ENCODE peak calls at places on chromosome 13, in seven cellular contexts. I is adrenal gland, E is NCI-H1105, Q is AG09319, G is mucosa of descending colon, S is iPS-NIHi11, B is EH. D is an unnamed sample.

GRCh38 chr13:94950303-94950702 is 238.0 kb upstream of the SOX21 start:
- DNase-seq in I (no peak), E (no peak), Q (no peak), G (no peak), S (peak), B (peak), D (peak)

GRCh38 chr13:112445411-112446271 is 69.5 kb downstream of the SPACA7 start:
- DNase-seq in I (no peak), E (no peak), Q (no peak), G (no peak), S (no peak), B (no peak), D (no peak)

GRCh38 chr13:26050568-26051230 is 1.1 kb downstream of the SHISA2 start:
- DNase-seq in I (no peak), E (no peak), Q (no peak), G (no peak), S (peak), B (no peak), D (peak)

GRCh38 chr13:45781553-45782326 is 69.8 kb downstream of the SIAH3 start:
- DNase-seq in I (peak), E (peak), Q (no peak), G (peak), S (peak), B (peak), D (no peak)

GRCh38 chr13:72716776-72717175 is 10.7 kb downstream of the MZT1 start:
- DNase-seq in I (no peak), E (no peak), Q (no peak), G (no peak), S (no peak), B (no peak), D (no peak)

GRCh38 chr13:91397595-91397994 is 826 bp upstream of the GPC5 start:
- DNase-seq in I (no peak), E (no peak), Q (no peak), G (no peak), S (no peak), B (no peak), D (no peak)

GRCh38 chr13:85373322-85373721 is 425.9 kb downstream of the SLITRK6 start:
- DNase-seq in I (no peak), E (no peak), Q (no peak), G (no peak), S (no peak), B (no peak), D (no peak)

GRCh38 chr13:95295026-95295425 is 6.2 kb downstream of the ABCC4 start:
- DNase-seq in I (no peak), E (no peak), Q (no peak), G (no peak), S (no peak), B (no peak), D (no peak)

GRCh38 chr13:42996584-42996983 is 4.5 kb upstream of the EPSTI1 start:
- DNase-seq in I (no peak), E (no peak), Q (no peak), G (no peak), S (no peak), B (peak), D (no peak)

GRCh38 chr13:44452418-44452817 is 78.8 kb downstream of the SERP2 start:
- DNase-seq in I (no peak), E (no peak), Q (no peak), G (no peak), S (no peak), B (no peak), D (no peak)

GRCh38 chr13:50215389-50215788 is 200.1 kb downstream of the KCNRG start:
- DNase-seq in I (no peak), E (no peak), Q (no peak), G (no peak), S (no peak), B (no peak), D (no peak)

GRCh38 chr13:21639604-21640003 is 31.3 kb upstream of the FGF9 start:
- DNase-seq in I (no peak), E (peak), Q (no peak), G (no peak), S (no peak), B (no peak), D (no peak)

GRCh38 chr13:44108345-44108858 is 228.7 kb downstream of the LACC1 start:
- DNase-seq in I (peak), E (no peak), Q (no peak), G (peak), S (no peak), B (no peak), D (peak)

GRCh38 chr13:21567714-21568113 is 36.3 kb downstream of the MICU2 start:
- DNase-seq in I (no peak), E (no peak), Q (no peak), G (no peak), S (no peak), B (no peak), D (no peak)

GRCh38 chr13:83274679-83275078 is 607.6 kb downstream of the SLITRK1 start:
- DNase-seq in I (no peak), E (no peak), Q (no peak), G (no peak), S (no peak), B (peak), D (no peak)

GRCh38 chr13:29993716-29994488 is 143.5 kb upstream of the UBL3 start:
- DNase-seq in I (no peak), E (no peak), Q (no peak), G (no peak), S (no peak), B (peak), D (no peak)

GRCh38 chr13:102018716-102019115 is 383.1 kb downstream of the FGF14 start:
- DNase-seq in I (no peak), E (no peak), Q (no peak), G (no peak), S (no peak), B (no peak), D (no peak)

GRCh38 chr13:39527961-39528720 is 74.9 kb downstream of the LHFPL6 start:
- DNase-seq in I (peak), E (no peak), Q (peak), G (no peak), S (no peak), B (peak), D (peak)